ENCODE peak calls at places on chromosomes 1 and 21, in eight cellular contexts. One of them, this sample, is unnamed.

GRCh38 chr1:17539526-17540254 is at the start of gene ARHGEF10L:
- DNase-seq in ELF-1: no peak
- DNase-seq in hepatocyte: peak
- DNase-seq in cardiac muscle cell: peak
- DNase-seq in naive thymus-derived CD8-positive, alpha-beta T cell: no peak
- DNase-seq in transverse colon: no peak
- DNase-seq in fibroblast of mammary gland: no peak
- DNase-seq in stimulated activated naive CD4-positive, alpha-beta T cell: no peak
- DNase-seq in this sample: no peak

GRCh38 chr1:3610165-3610822 is 1.0 kb downstream of the MEGF6 start:
- DNase-seq in fibroblast of mammary gland: peak
- DNase-seq in hepatocyte: peak
- DNase-seq in transverse colon: no peak
- DNase-seq in stimulated activated naive CD4-positive, alpha-beta T cell: no peak
- DNase-seq in cardiac muscle cell: no peak
- DNase-seq in ELF-1: no peak
- DNase-seq in naive thymus-derived CD8-positive, alpha-beta T cell: no peak
- DNase-seq in this sample: no peak

GRCh38 chr1:1399870-1400575 is 888 bp upstream of the CCNL2 start:
- DNase-seq in stimulated activated naive CD4-positive, alpha-beta T cell: no peak
- DNase-seq in hepatocyte: no peak
- DNase-seq in fibroblast of mammary gland: peak
- DNase-seq in naive thymus-derived CD8-positive, alpha-beta T cell: no peak
- DNase-seq in ELF-1: peak
- DNase-seq in cardiac muscle cell: no peak
- DNase-seq in transverse colon: no peak
- DNase-seq in this sample: no peak

GRCh38 chr1:18949689-18950414 is 6.6 kb downstream of the IFFO2 start:
- DNase-seq in ELF-1: peak
- DNase-seq in naive thymus-derived CD8-positive, alpha-beta T cell: peak
- DNase-seq in stimulated activated naive CD4-positive, alpha-beta T cell: no peak
- DNase-seq in fibroblast of mammary gland: peak
- DNase-seq in hepatocyte: no peak
- DNase-seq in cardiac muscle cell: peak
- DNase-seq in transverse colon: no peak
- DNase-seq in this sample: no peak

GRCh38 chr1:173206816-173207595 is at the start of gene TNFSF4:
- DNase-seq in cardiac muscle cell: no peak
- DNase-seq in transverse colon: no peak
- DNase-seq in hepatocyte: no peak
- DNase-seq in ELF-1: no peak
- DNase-seq in naive thymus-derived CD8-positive, alpha-beta T cell: peak
- DNase-seq in stimulated activated naive CD4-positive, alpha-beta T cell: no peak
- DNase-seq in fibroblast of mammary gland: peak
- DNase-seq in this sample: no peak

GRCh38 chr1:161505892-161506173 is 576 bp downstream of the FCGR2A start:
- DNase-seq in ELF-1: no peak
- DNase-seq in cardiac muscle cell: no peak
- DNase-seq in hepatocyte: no peak
- DNase-seq in fibroblast of mammary gland: no peak
- DNase-seq in stimulated activated naive CD4-positive, alpha-beta T cell: no peak
- DNase-seq in naive thymus-derived CD8-positive, alpha-beta T cell: no peak
- DNase-seq in transverse colon: no peak
- DNase-seq in this sample: no peak

GRCh38 chr1:91792393-91793032 is 93.4 kb downstream of the TGFBR3 start:
- DNase-seq in stimulated activated naive CD4-positive, alpha-beta T cell: no peak
- DNase-seq in fibroblast of mammary gland: no peak
- DNase-seq in hepatocyte: no peak
- DNase-seq in cardiac muscle cell: no peak
- DNase-seq in transverse colon: no peak
- DNase-seq in naive thymus-derived CD8-positive, alpha-beta T cell: no peak
- DNase-seq in ELF-1: peak
- DNase-seq in this sample: no peak

GRCh38 chr1:32903991-32904776 is 3.0 kb upstream of the TMEM54 start:
- DNase-seq in hepatocyte: no peak
- DNase-seq in cardiac muscle cell: no peak
- DNase-seq in ELF-1: no peak
- DNase-seq in transverse colon: peak
- DNase-seq in fibroblast of mammary gland: no peak
- DNase-seq in stimulated activated naive CD4-positive, alpha-beta T cell: no peak
- DNase-seq in naive thymus-derived CD8-positive, alpha-beta T cell: no peak
- DNase-seq in this sample: no peak

GRCh38 chr1:229325873-229326502 is 16.9 kb downstream of the CCSAP start:
- DNase-seq in fibroblast of mammary gland: no peak
- DNase-seq in ELF-1: peak
- DNase-seq in stimulated activated naive CD4-positive, alpha-beta T cell: no peak
- DNase-seq in transverse colon: no peak
- DNase-seq in naive thymus-derived CD8-positive, alpha-beta T cell: no peak
- DNase-seq in hepatocyte: no peak
- DNase-seq in cardiac muscle cell: no peak
- DNase-seq in this sample: no peak

GRCh38 chr1:17059391-17060128 is 5.7 kb upstream of the SDHB start:
- DNase-seq in hepatocyte: peak
- DNase-seq in stimulated activated naive CD4-positive, alpha-beta T cell: no peak
- DNase-seq in fibroblast of mammary gland: peak
- DNase-seq in cardiac muscle cell: peak
- DNase-seq in ELF-1: peak
- DNase-seq in transverse colon: peak
- DNase-seq in naive thymus-derived CD8-positive, alpha-beta T cell: peak
- DNase-seq in this sample: no peak

GRCh38 chr21:42162831-42163510 is 56.0 kb upstream of the ABCG1 start:
- DNase-seq in ELF-1: no peak
- DNase-seq in naive thymus-derived CD8-positive, alpha-beta T cell: no peak
- DNase-seq in transverse colon: no peak
- DNase-seq in cardiac muscle cell: no peak
- DNase-seq in hepatocyte: no peak
- DNase-seq in fibroblast of mammary gland: peak
- DNase-seq in stimulated activated naive CD4-positive, alpha-beta T cell: no peak
- DNase-seq in this sample: no peak

GRCh38 chr21:36929622-36930021 is 36.8 kb downstream of the HLCS start:
- DNase-seq in cardiac muscle cell: no peak
- DNase-seq in transverse colon: no peak
- DNase-seq in hepatocyte: no peak
- DNase-seq in stimulated activated naive CD4-positive, alpha-beta T cell: no peak
- DNase-seq in naive thymus-derived CD8-positive, alpha-beta T cell: no peak
- DNase-seq in fibroblast of mammary gland: peak
- DNase-seq in ELF-1: no peak
- DNase-seq in this sample: no peak

GRCh38 chr1:101365881-101366280 is 129.1 kb downstream of the S1PR1 start:
- DNase-seq in transverse colon: no peak
- DNase-seq in cardiac muscle cell: no peak
- DNase-seq in fibroblast of mammary gland: peak
- DNase-seq in hepatocyte: no peak
- DNase-seq in naive thymus-derived CD8-positive, alpha-beta T cell: no peak
- DNase-seq in ELF-1: no peak
- DNase-seq in stimulated activated naive CD4-positive, alpha-beta T cell: no peak
- DNase-seq in this sample: no peak

GRCh38 chr1:11531943-11532342 is 53.0 kb downstream of the DISP3 start:
- DNase-seq in hepatocyte: no peak
- DNase-seq in ELF-1: no peak
- DNase-seq in stimulated activated naive CD4-positive, alpha-beta T cell: no peak
- DNase-seq in naive thymus-derived CD8-positive, alpha-beta T cell: no peak
- DNase-seq in transverse colon: no peak
- DNase-seq in cardiac muscle cell: no peak
- DNase-seq in fibroblast of mammary gland: no peak
- DNase-seq in this sample: no peak

GRCh38 chr1:175045519-175045918 is 22.1 kb upstream of the TNN start:
- DNase-seq in stimulated activated naive CD4-positive, alpha-beta T cell: no peak
- DNase-seq in ELF-1: no peak
- DNase-seq in naive thymus-derived CD8-positive, alpha-beta T cell: no peak
- DNase-seq in fibroblast of mammary gland: no peak
- DNase-seq in transverse colon: no peak
- DNase-seq in cardiac muscle cell: no peak
- DNase-seq in hepatocyte: no peak
- DNase-seq in this sample: no peak

This sample was measured in T-helper 9 cell.